ENCODE peak calls at places on chromosomes 7 and 10, in eight cellular contexts. N is NCI-H1694; T is T-helper 1 cell; B is type B pancreatic cell; W is activated T-cell treated with anti-CD3 and anti-CD28 coated beads, Interleukin-2, amount 50 U/mL, for 72 hours; K is HEK293T; U is adipocyte; Z is aorta. X is an unnamed sample.
A peak's percentile ranks its signal among the peaks of the same experiment; 100 is the strongest.

GRCh38 chr7:47536705-47537611 is 45.0 kb downstream of the TNS3 start:
- DNase-seq in N (no peak), T (no peak), B (no peak), W (no peak), K (no peak), U (peak; percentile 97), Z (peak; percentile 84), X (no peak)

GRCh38 chr10:100977436-100977835 is 8.1 kb downstream of the SEMA4G start:
- DNase-seq in N (no peak), T (no peak), B (peak; percentile 44), W (no peak), K (no peak), U (no peak), Z (no peak), X (no peak)

GRCh38 chr7:94314526-94314925 is 80.2 kb upstream of the COL1A2 start:
- DNase-seq in N (no peak), T (no peak), B (no peak), W (no peak), K (no peak), U (no peak), Z (no peak), X (no peak)

GRCh38 chr10:12405342-12406320 is 56.3 kb downstream of the CAMK1D start:
- DNase-seq in N (no peak), T (no peak), B (no peak), W (no peak), K (no peak), U (no peak), Z (no peak), X (no peak)

GRCh38 chr10:93464826-93465388 is 17.2 kb downstream of the MYOF start:
- DNase-seq in N (no peak), T (no peak), B (no peak), W (no peak), K (no peak), U (no peak), Z (no peak), X (no peak)

GRCh38 chr10:89783406-89783805 is 82.0 kb downstream of the KIF20B start:
- DNase-seq in N (no peak), T (no peak), B (no peak), W (no peak), K (no peak), U (peak; percentile 11), Z (no peak), X (no peak)

GRCh38 chr10:93599335-93599734 is 1.7 kb downstream of the RBP4 start:
- DNase-seq in N (no peak), T (no peak), B (no peak), W (no peak), K (no peak), U (no peak), Z (no peak), X (no peak)

GRCh38 chr7:28356619-28357018 is 55.7 kb upstream of the CREB5 start:
- DNase-seq in N (no peak), T (no peak), B (no peak), W (no peak), K (no peak), U (no peak), Z (no peak), X (peak; percentile 53)

GRCh38 chr7:103929808-103930415 is 59.5 kb downstream of the RELN start:
- DNase-seq in N (peak; percentile 96), T (no peak), B (no peak), W (no peak), K (no peak), U (no peak), Z (no peak), X (peak; percentile 55)

GRCh38 chr7:1671876-1672451 is 1.9 kb downstream of the ELFN1 start:
- DNase-seq in N (no peak), T (no peak), B (peak; percentile 59), W (no peak), K (no peak), U (no peak), Z (peak; percentile 29), X (no peak)

GRCh38 chr7:79782256-79782655 is 328.8 kb upstream of the MAGI2 start:
- DNase-seq in N (no peak), T (no peak), B (no peak), W (no peak), K (no peak), U (no peak), Z (no peak), X (no peak)

GRCh38 chr7:129074994-129075393 is 20.1 kb upstream of the TNPO3 start:
- DNase-seq in N (no peak), T (no peak), B (no peak), W (no peak), K (no peak), U (no peak), Z (no peak), X (no peak)

GRCh38 chr10:132479024-132479602 is 58.5 kb upstream of the INPP5A start:
- DNase-seq in N (no peak), T (no peak), B (no peak), W (no peak), K (no peak), U (no peak), Z (peak; percentile 21), X (no peak)

GRCh38 chr7:39098506-39098905 is 120.8 kb downstream of the POU6F2 start:
- DNase-seq in N (no peak), T (no peak), B (no peak), W (no peak), K (no peak), U (no peak), Z (no peak), X (no peak)

GRCh38 chr10:128606041-128606440 is 479.8 kb upstream of the MKI67 start:
- DNase-seq in N (no peak), T (no peak), B (no peak), W (no peak), K (no peak), U (no peak), Z (no peak), X (peak; percentile 7)

GRCh38 chr7:77258014-77258413 is 58.4 kb upstream of the FGL2 start:
- DNase-seq in N (no peak), T (no peak), B (no peak), W (no peak), K (no peak), U (no peak), Z (no peak), X (no peak)

GRCh38 chr7:78018541-78019456 is 220.2 kb downstream of the PHTF2 start:
- DNase-seq in N (peak; percentile 49), T (peak; percentile 9), B (no peak), W (peak; percentile 19), K (peak; percentile 28), U (peak; percentile 52), Z (peak; percentile 70), X (no peak)

GRCh38 chr10:74418285-74418872 is 267.4 kb downstream of the ADK start:
- DNase-seq in N (peak; percentile 95), T (no peak), B (no peak), W (no peak), K (peak; percentile 58), U (peak; percentile 10), Z (no peak), X (no peak)

GRCh38 chr10:86607674-86608073 is 46.7 kb upstream of the OPN4 start:
- DNase-seq in N (no peak), T (no peak), B (no peak), W (no peak), K (no peak), U (no peak), Z (no peak), X (peak; percentile 5)

GRCh38 chr7:32104766-32105165 is 34.6 kb upstream of the PDE1C start:
- DNase-seq in N (no peak), T (no peak), B (no peak), W (no peak), K (no peak), U (no peak), Z (no peak), X (no peak)

GRCh38 chr10:38027992-38028391 is 17.5 kb downstream of the ZNF33A start:
- DNase-seq in N (no peak), T (no peak), B (no peak), W (no peak), K (no peak), U (no peak), Z (no peak), X (no peak)

GRCh38 chr7:29292886-29293658 is 98.5 kb downstream of the CHN2 start:
- DNase-seq in N (no peak), T (no peak), B (no peak), W (no peak), K (no peak), U (no peak), Z (no peak), X (no peak)

GRCh38 chr10:99236627-99237309 is 1.1 kb upstream of the HPSE2 start:
- DNase-seq in N (no peak), T (no peak), B (no peak), W (no peak), K (no peak), U (no peak), Z (no peak), X (no peak)

GRCh38 chr7:106313456-106313891 is 28.7 kb upstream of the NAMPT start:
- DNase-seq in N (no peak), T (no peak), B (no peak), W (no peak), K (no peak), U (peak; percentile 58), Z (no peak), X (no peak)

GRCh38 chr7:80941206-80941758 is 22.4 kb upstream of the SEMA3C start:
- DNase-seq in N (peak; percentile 78), T (no peak), B (no peak), W (no peak), K (no peak), U (peak; percentile 90), Z (no peak), X (no peak)

GRCh38 chr10:124657806-124658205 is 86.4 kb downstream of the FAM53B start:
- DNase-seq in N (no peak), T (peak; percentile 49), B (no peak), W (peak; percentile 35), K (no peak), U (no peak), Z (no peak), X (no peak)

GRCh38 chr10:79390551-79391229 is 43.4 kb downstream of the PPIF start:
- DNase-seq in N (no peak), T (no peak), B (peak; percentile 65), W (no peak), K (no peak), U (no peak), Z (peak; percentile 59), X (no peak)

GRCh38 chr10:119250641-119251314 is 43.4 kb downstream of the GRK5 start:
- DNase-seq in N (no peak), T (peak; percentile 30), B (no peak), W (peak; percentile 37), K (no peak), U (peak; percentile 92), Z (no peak), X (no peak)

GRCh38 chr10:48683893-48684292 is 780 bp upstream of the WDFY4 start:
- DNase-seq in N (no peak), T (no peak), B (peak; percentile 4), W (no peak), K (no peak), U (no peak), Z (no peak), X (no peak)

GRCh38 chr7:2675256-2675764 is 12.7 kb upstream of the AMZ1 start:
- DNase-seq in N (no peak), T (no peak), B (no peak), W (no peak), K (no peak), U (no peak), Z (no peak), X (no peak)

GRCh38 chr7:47103498-47104205 is 478.3 kb downstream of the TNS3 start:
- DNase-seq in N (no peak), T (no peak), B (no peak), W (no peak), K (no peak), U (no peak), Z (no peak), X (peak; percentile 91)

GRCh38 chr10:70404906-70405824 is 1.2 kb downstream of the EIF4EBP2 start:
- DNase-seq in N (no peak), T (peak; percentile 65), B (no peak), W (peak; percentile 34), K (peak; percentile 50), U (peak; percentile 98), Z (peak; percentile 91), X (peak; percentile 96)

GRCh38 chr10:47346572-47347302 is 1.4 kb upstream of the RBP3 start:
- DNase-seq in N (peak; percentile 91), T (no peak), B (no peak), W (no peak), K (no peak), U (no peak), Z (no peak), X (no peak)

GRCh38 chr7:156318426-156318825 is 322.1 kb upstream of the RNF32 start:
- DNase-seq in N (no peak), T (no peak), B (no peak), W (no peak), K (no peak), U (no peak), Z (no peak), X (no peak)